ENCODE peak calls at places on chromosomes 4 and X, in six cellular contexts. O is aorta; Z is effector memory CD4-positive, alpha-beta T cell; N is tibial artery; G is adipocyte; V is SJSA1. I is an unnamed sample.

GRCh38 chrX:48493890-48494364 is 14.9 kb upstream of the PORCN start:
- DNase-seq in Z (no peak), N (no peak), V (no peak), O (no peak), G (peak; percentile 22), I (no peak)

GRCh38 chr4:133823177-133823576 is 378.4 kb downstream of the PABPC4L start:
- DNase-seq in Z (no peak), O (no peak), G (no peak), N (no peak), V (no peak), I (no peak)

GRCh38 chrX:68041110-68041509 is 392.2 kb downstream of the OPHN1 start:
- DNase-seq in G (no peak), V (no peak), Z (no peak), O (no peak), N (no peak), I (no peak)

GRCh38 chr4:59698041-59698440 is 1502.1 kb upstream of the ADGRL3 start:
- DNase-seq in O (no peak), Z (no peak), N (no peak), G (no peak), V (no peak), I (no peak)

GRCh38 chr4:173076903-173077629 is 91.5 kb upstream of the GALNT7 start:
- DNase-seq in G (no peak), O (no peak), N (no peak), Z (no peak), V (no peak), I (no peak)

GRCh38 chr4:24363751-24364150 is 220.6 kb downstream of the DHX15 start:
- DNase-seq in G (no peak), V (no peak), Z (no peak), O (no peak), N (no peak), I (no peak)

GRCh38 chr4:47213106-47213505 is 181.7 kb downstream of the GABRB1 start:
- DNase-seq in G (no peak), V (peak; percentile 2), N (no peak), O (no peak), Z (no peak), I (no peak)

GRCh38 chr4:41734366-41734765 is 14.2 kb downstream of the PHOX2B start:
- DNase-seq in N (no peak), G (no peak), Z (no peak), O (no peak), V (no peak), I (no peak)

GRCh38 chr4:26613242-26613641 is 29.4 kb downstream of the TBC1D19 start:
- DNase-seq in O (no peak), V (no peak), N (no peak), Z (no peak), G (peak; percentile 4), I (no peak)

GRCh38 chr4:15255537-15255936 is 172.3 kb upstream of the C1QTNF7 start:
- DNase-seq in G (no peak), O (no peak), N (no peak), V (no peak), Z (no peak), I (no peak)

GRCh38 chr4:95465010-95465409 is 83.8 kb downstream of the UNC5C start:
- DNase-seq in V (peak; percentile 30), G (peak; percentile 12), O (no peak), N (no peak), Z (no peak), I (no peak)

GRCh38 chr4:98546910-98547544 is 111.4 kb downstream of the TSPAN5 start:
- DNase-seq in O (no peak), G (peak; percentile 80), Z (no peak), V (peak; percentile 32), N (peak; percentile 23), I (no peak)
- H3K4me3 ChIP-seq in O (peak overlapping the region; percentile 63), G (peak overlapping the region; percentile 80), Z (no peak overlapping the region), V (peak overlapping the region; percentile 10), N (peak overlapping the region; percentile 52), I (no peak overlapping the region)

GRCh38 chr4:40603281-40603680 is 26.4 kb downstream of the RBM47 start:
- DNase-seq in N (no peak), G (no peak), Z (no peak), V (no peak), O (no peak), I (no peak)

GRCh38 chr4:40607224-40607623 is 22.4 kb downstream of the RBM47 start:
- DNase-seq in N (no peak), O (no peak), Z (no peak), G (peak; percentile 60), V (no peak), I (no peak)

GRCh38 chr4:40601641-40602040 is 28.0 kb downstream of the RBM47 start:
- DNase-seq in V (no peak), G (no peak), O (peak; percentile 66), N (no peak), Z (no peak), I (no peak)

GRCh38 chr4:40608628-40609027 is 21.0 kb downstream of the RBM47 start:
- DNase-seq in Z (no peak), O (no peak), V (no peak), N (no peak), G (peak; percentile 97), I (no peak)

GRCh38 chr4:40606239-40606767 is 23.4 kb downstream of the RBM47 start:
- DNase-seq in N (no peak), V (no peak), O (no peak), Z (no peak), G (no peak), I (no peak)
- H3K4me1 ChIP-seq in N (no peaks in the 10 kb centered on the region), V (no peaks in the 10 kb centered on the region), O (no peaks in the 10 kb centered on the region), Z (no peaks in the 10 kb centered on the region), G (no peaks in the 10 kb centered on the region), I (no peaks in the 10 kb centered on the region)

GRCh38 chrX:2693123-2693438 is 2.0 kb downstream of the CD99 start:
- DNase-seq in V (no peak), O (no peak), N (no peak), Z (no peak), G (no peak), I (peak; percentile 20)
- H3K4me3 ChIP-seq in V (no peak overlapping the region), O (peak overlapping the region; percentile 90), N (peak overlapping the region; percentile 66), Z (peak overlapping the region; percentile 94), G (peak overlapping the region; percentile 89), I (peak overlapping the region; percentile 80)

GRCh38 chr4:8106451-8107025 is 52.1 kb downstream of the ABLIM2 start:
- DNase-seq in N (no peak), O (no peak), Z (no peak), V (no peak), G (no peak), I (no peak)

GRCh38 chr4:8109406-8110065 is 49.1 kb downstream of the ABLIM2 start:
- DNase-seq in Z (no peak), N (no peak), O (no peak), G (no peak), V (no peak), I (no peak)

GRCh38 chr4:8108991-8109390 is 49.6 kb downstream of the ABLIM2 start:
- DNase-seq in G (no peak), N (no peak), V (no peak), Z (no peak), O (no peak), I (no peak)

GRCh38 chr4:8107146-8107657 is 51.4 kb downstream of the ABLIM2 start:
- DNase-seq in O (no peak), G (no peak), N (no peak), Z (no peak), V (no peak), I (no peak)

DNA sequence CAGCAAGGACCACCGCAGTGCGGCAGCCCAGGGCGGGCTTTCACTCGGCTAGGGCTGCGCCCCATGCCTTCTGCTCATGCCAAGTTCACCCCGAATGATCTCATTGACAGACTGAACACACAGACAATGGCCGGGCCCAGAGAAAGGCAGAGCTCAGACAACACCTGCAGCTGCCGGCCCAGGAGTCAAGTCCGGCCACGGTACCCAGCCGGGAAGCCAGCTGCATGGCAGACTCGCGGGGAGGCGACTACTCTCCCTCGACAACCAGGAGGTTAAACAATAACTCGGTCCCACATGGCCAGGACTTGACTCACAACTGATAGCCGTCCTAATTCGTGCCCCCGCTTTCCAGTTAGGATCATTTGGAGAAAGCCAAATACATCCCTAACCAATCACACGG is 50.4 kb downstream of the ABLIM2 start:
- DNase-seq in O (no peak), G (no peak), Z (no peak), N (no peak), V (no peak), I (no peak)
- H3K4me1 ChIP-seq in O (no peaks in the 10 kb centered on the region), G (peaks cover 4% of the 10 kb centered on the region), Z (no peaks in the 10 kb centered on the region), N (no peaks in the 10 kb centered on the region), V (no peaks in the 10 kb centered on the region), I (no peaks in the 10 kb centered on the region)

DNA sequence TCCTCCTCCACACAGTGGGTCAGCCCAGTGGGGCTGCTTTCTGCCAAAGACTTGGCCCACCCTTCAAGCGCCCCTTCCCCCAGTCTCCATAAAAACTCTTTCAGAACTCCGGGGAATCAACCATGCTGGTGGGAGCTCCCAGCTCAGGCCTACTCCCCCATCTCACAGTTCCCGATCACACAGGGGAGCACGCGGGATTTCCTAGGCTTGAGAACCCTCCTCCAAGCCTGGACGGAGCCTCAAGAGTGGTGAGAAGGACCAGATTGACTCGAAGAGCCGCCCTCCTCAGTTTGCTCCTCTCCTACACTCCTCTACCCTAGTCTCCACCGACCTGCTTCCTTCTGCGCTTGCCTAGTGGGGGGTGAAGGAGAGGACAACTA is 77.4 kb downstream of the RLIM start:
- DNase-seq in V (no peak), N (peak; percentile 20), O (no peak), G (no peak), Z (no peak), I (no peak)
- H3K4me3 ChIP-seq in V (peak overlapping the region; percentile 39), N (peak overlapping the region; percentile 63), O (no peak overlapping the region), G (peak overlapping the region; percentile 71), Z (peak overlapping the region; percentile 61), I (peak overlapping the region; percentile 55)

DNA sequence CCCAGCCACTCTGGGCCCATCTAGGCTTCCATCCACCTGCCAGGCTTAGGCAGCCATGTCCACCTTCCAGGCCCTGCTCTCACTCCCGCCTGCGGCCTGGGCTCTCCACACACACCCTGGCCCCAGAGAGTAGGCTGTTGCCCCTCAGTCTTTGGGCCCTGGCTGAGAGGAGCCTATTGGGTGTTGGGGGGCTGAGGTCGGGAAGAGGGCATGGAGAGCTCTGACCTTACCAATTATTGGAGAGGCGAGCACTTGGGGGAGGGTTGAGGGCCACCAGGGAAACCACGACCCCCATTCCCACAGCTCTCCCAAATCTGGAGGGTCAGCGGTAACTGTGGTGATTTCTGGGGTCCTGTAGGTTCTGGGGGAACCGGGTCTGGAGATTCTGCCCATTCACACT is 38.2 kb downstream of the HTRA3 start:
- DNase-seq in Z (no peak), G (no peak), N (peak; percentile 17), O (peak; percentile 17), V (no peak), I (no peak)
- H3K4me1 ChIP-seq in Z (no peaks in the 10 kb centered on the region), G (peaks cover 41% of the 10 kb centered on the region), N (peaks cover 5% of the 10 kb centered on the region), O (no peaks in the 10 kb centered on the region), V (peaks cover 12% of the 10 kb centered on the region), I (no peaks in the 10 kb centered on the region)

DNA sequence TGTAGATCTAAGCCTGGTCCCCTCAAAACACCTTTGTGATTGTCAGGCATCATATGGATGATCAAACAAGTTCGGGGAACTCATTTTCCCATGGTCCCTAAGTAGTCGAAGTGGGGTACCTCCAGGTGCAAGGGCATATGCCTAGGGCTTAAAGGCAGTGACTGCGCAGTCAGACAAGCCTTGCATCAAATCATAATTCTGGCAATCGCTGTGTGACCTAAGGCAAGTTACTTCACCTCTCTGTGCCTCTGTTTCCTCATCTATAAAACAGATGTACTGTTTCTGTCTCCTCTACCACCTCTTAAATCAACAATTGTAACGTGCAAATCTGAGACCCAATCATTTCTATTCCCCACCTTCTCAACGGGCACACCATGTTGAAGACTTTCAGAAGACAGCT is 1.8 kb downstream of the CD99L2 start:
- DNase-seq in V (no peak), N (no peak), G (no peak), O (no peak), Z (no peak), I (no peak)
- H3K4me3 ChIP-seq in V (no peak overlapping the region), N (no peak overlapping the region), G (no peak overlapping the region), O (no peak overlapping the region), Z (no peak overlapping the region), I (no peak overlapping the region)

I was measured in CD8-positive, alpha-beta memory T cell.